ENCODE peak calls at places on chromosomes 5 and 9, in six cellular contexts. B, G, N, H, V and D are unnamed samples.

GRCh38 chr5:107926121-107926520 is 255.4 kb upstream of the EFNA5 start:
- DNase-seq in B (no peak), G (no peak), N (no peak), H (no peak), V (no peak), D (no peak)

GRCh38 chr5:178564386-178564785 is 25.8 kb downstream of the COL23A1 start:
- DNase-seq in B (no peak), G (no peak), N (no peak), H (no peak), V (no peak), D (no peak)

GRCh38 chr5:147902606-147903115 is 3.7 kb downstream of the C5orf46 start:
- DNase-seq in B (no peak), G (no peak), N (peak), H (no peak), V (no peak), D (no peak)

GRCh38 chr9:99400184-99400731 is 178.2 kb downstream of the SEC61B start:
- DNase-seq in B (no peak), G (no peak), N (no peak), H (no peak), V (no peak), D (no peak)

GRCh38 chr9:131732061-131732526 is 7.8 kb downstream of the RAPGEF1 start:
- DNase-seq in B (no peak), G (peak), N (no peak), H (no peak), V (no peak), D (no peak)

GRCh38 chr9:109536859-109537258 is 38.8 kb upstream of the PTPN3 start:
- DNase-seq in B (no peak), G (no peak), N (no peak), H (no peak), V (no peak), D (no peak)

GRCh38 chr9:35826071-35826701 is 2.3 kb downstream of the FAM221B start:
- DNase-seq in B (no peak), G (no peak), N (peak), H (peak), V (no peak), D (peak)

GRCh38 chr5:58135571-58136335 is 324.1 kb downstream of the PLK2 start:
- DNase-seq in B (no peak), G (no peak), N (peak), H (no peak), V (no peak), D (no peak)

GRCh38 chr5:69517763-69518212 is 25.2 kb downstream of the OCLN start:
- DNase-seq in B (no peak), G (no peak), N (peak), H (peak), V (no peak), D (no peak)

GRCh38 chr5:27328480-27328879 is 290.1 kb upstream of the CDH9 start:
- DNase-seq in B (no peak), G (no peak), N (peak), H (peak), V (peak), D (no peak)

GRCh38 chr5:96577909-96578308 is 84.3 kb upstream of the CAST start:
- DNase-seq in B (no peak), G (no peak), N (no peak), H (no peak), V (no peak), D (no peak)

GRCh38 chr5:165370772-165371171 is 1865.4 kb downstream of the MAT2B start:
- DNase-seq in B (no peak), G (no peak), N (no peak), H (no peak), V (no peak), D (no peak)

GRCh38 chr5:77885501-77885900 is 109.4 kb upstream of the TBCA start:
- DNase-seq in B (no peak), G (no peak), N (no peak), H (no peak), V (no peak), D (no peak)

GRCh38 chr9:91126761-91127420 is 234.8 kb downstream of the AUH start:
- DNase-seq in B (no peak), G (no peak), N (peak), H (peak), V (peak), D (no peak)

GRCh38 chr5:173472164-173472563 is 143.9 kb upstream of the STC2 start:
- DNase-seq in B (peak), G (no peak), N (peak), H (peak), V (peak), D (no peak)

GRCh38 chr9:76607730-76608475 is 148.9 kb downstream of the GCNT1 start:
- DNase-seq in B (no peak), G (no peak), N (no peak), H (no peak), V (no peak), D (no peak)

GRCh38 chr5:683619-684481 is 9.3 kb downstream of the TPPP start:
- DNase-seq in B (no peak), G (peak), N (no peak), H (no peak), V (no peak), D (no peak)

GRCh38 chr5:547086-547924 is 23.1 kb upstream of the SLC9A3 start:
- DNase-seq in B (no peak), G (peak), N (no peak), H (no peak), V (no peak), D (no peak)

GRCh38 chr5:147093138-147093537 is 141.7 kb upstream of the STK32A start:
- DNase-seq in B (no peak), G (no peak), N (peak), H (peak), V (no peak), D (no peak)

GRCh38 chr5:126386146-126386545 is 37.1 kb upstream of the GRAMD2B start:
- DNase-seq in B (no peak), G (no peak), N (no peak), H (no peak), V (no peak), D (no peak)

GRCh38 chr9:111833941-111834340 is 39.2 kb upstream of the SHOC1 start:
- DNase-seq in B (no peak), G (no peak), N (peak), H (peak), V (no peak), D (no peak)

GRCh38 chr5:10628601-10629000 is 64.7 kb downstream of the ANKRD33B start:
- DNase-seq in B (no peak), G (no peak), N (no peak), H (no peak), V (no peak), D (no peak)

GRCh38 chr9:89435315-89435823 is 62.5 kb downstream of the SEMA4D start:
- DNase-seq in B (no peak), G (no peak), N (no peak), H (no peak), V (no peak), D (no peak)

GRCh38 chr5:154461531-154461930 is 15.7 kb downstream of the SAP30L start:
- DNase-seq in B (no peak), G (no peak), N (peak), H (peak), V (no peak), D (no peak)
- TF ChIP-seq CTCF in B (no peak), G (no peak), N (peak), H (peak), V (peak), D (no peak)

DNA sequence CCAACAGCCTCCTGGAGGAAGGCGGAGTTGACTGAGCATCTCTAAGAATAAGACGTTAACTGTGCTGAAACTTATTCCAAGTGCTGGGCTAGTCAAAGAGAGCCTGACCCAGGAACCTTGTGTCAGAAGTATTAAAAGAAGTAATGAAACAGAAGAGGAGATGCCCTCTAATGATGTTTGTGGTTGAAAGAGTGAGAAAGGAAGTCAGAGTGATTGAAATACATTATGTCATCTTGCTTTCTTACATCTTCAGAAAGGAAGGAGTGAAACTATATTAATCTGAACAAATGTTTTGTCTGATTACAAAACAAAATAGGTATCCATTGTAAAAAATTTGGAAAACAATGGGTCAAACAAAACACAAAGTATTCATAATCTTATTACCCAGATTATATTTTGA is 460.7 kb downstream of the NTRK2 start:
- DNase-seq in B (no peak), G (no peak), N (no peak), H (no peak), V (no peak), D (no peak)
- H3K4me3 ChIP-seq in B (no peak), G (no peak), N (no peak), H (no peak), V (no peak), D (no peak)

DNA sequence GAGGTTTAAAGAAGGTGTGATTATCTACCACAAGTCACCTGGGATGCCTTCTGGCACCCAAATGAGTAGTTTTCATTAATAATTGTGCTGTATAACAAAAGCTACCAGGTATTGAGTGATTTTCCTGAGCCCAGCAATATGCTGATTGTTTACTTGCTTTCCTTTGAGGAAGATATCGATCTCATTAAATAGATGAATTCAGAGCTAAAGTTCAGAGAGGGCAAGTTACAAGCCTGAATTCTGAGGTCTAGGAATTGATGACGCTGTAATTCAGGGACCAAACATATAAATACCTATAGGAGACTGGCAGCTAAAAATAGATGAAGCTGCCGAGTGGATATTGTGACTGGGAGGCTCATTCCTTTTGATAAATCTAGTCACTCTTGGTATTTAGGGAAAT is 1.1 kb downstream of the ERCC6L2 start:
- DNase-seq in B (no peak), G (no peak), N (no peak), H (peak), V (no peak), D (no peak)
- TF ChIP-seq CTCF in B (no peak), G (no peak), N (no peak), H (no peak), V (no peak), D (no peak)

GRCh38 chr5:43573058-43573457 is 16.2 kb upstream of the PAIP1 start:
- DNase-seq in B (no peak), G (no peak), N (peak), H (peak), V (no peak), D (no peak)

GRCh38 chr5:43572357-43572756 is 15.5 kb upstream of the PAIP1 start:
- DNase-seq in B (no peak), G (no peak), N (no peak), H (peak), V (no peak), D (no peak)

GRCh38 chr5:43571237-43571636 is 14.4 kb upstream of the PAIP1 start:
- DNase-seq in B (no peak), G (no peak), N (no peak), H (peak), V (no peak), D (no peak)

GRCh38 chr5:43569236-43569635 is 12.4 kb upstream of the PAIP1 start:
- DNase-seq in B (no peak), G (no peak), N (no peak), H (no peak), V (no peak), D (no peak)

GRCh38 chr5:43570487-43571158 is 13.7 kb upstream of the PAIP1 start:
- DNase-seq in B (no peak), G (no peak), N (no peak), H (no peak), V (no peak), D (no peak)
- H3K4me3 ChIP-seq in B (peak), G (no peak), N (no peak), H (no peak), V (no peak), D (no peak)